ENCODE peak calls at places on chromosomes 13 and 19, in ten cellular contexts. W is RWPE1; U is tibial nerve; F is Karpas-422; L is iPS DF 6.9; I is left ventricle myocardium inferior; C is effector memory CD4-positive, alpha-beta T cell; T is CD8-positive, alpha-beta T cell; O is transverse colon; P is psoas muscle. V is an unnamed sample.

GRCh38 chr13:106858910-106859309 is 291.0 kb upstream of the ARGLU1 start:
- DNase-seq in W (no peak), U (no peak), F (no peak), L (peak; percentile 68), I (no peak), C (no peak), T (no peak), O (no peak), P (no peak), V (no peak)

GRCh38 chr13:44648392-44649117 is 72.4 kb upstream of the TSC22D1 start:
- DNase-seq in W (no peak), U (no peak), F (peak; percentile 53), L (no peak), I (no peak), C (no peak), T (no peak), O (no peak), P (no peak), V (no peak)

GRCh38 chr19:10226376-10227214 is 4.5 kb downstream of the S1PR2 start:
- DNase-seq in W (no peak), U (peak; percentile 72), F (no peak), L (no peak), I (peak; percentile 83), C (no peak), T (no peak), O (peak; percentile 58), P (peak; percentile 83), V (no peak)

GRCh38 chr19:2724148-2724557 is 3.0 kb upstream of the DIRAS1 start:
- DNase-seq in W (no peak), U (no peak), F (no peak), L (no peak), I (no peak), C (no peak), T (no peak), O (no peak), P (no peak), V (no peak)

GRCh38 chr13:93847162-93847561 is 620.6 kb downstream of the GPC6 start:
- DNase-seq in W (peak; percentile 47), U (no peak), F (no peak), L (no peak), I (no peak), C (no peak), T (no peak), O (no peak), P (no peak), V (no peak)

GRCh38 chr19:20664917-20665781 is 3.8 kb upstream of the ZNF626 start:
- DNase-seq in W (no peak), U (no peak), F (no peak), L (no peak), I (peak; percentile 29), C (no peak), T (no peak), O (no peak), P (peak; percentile 49), V (no peak)

GRCh38 chr19:29587518-29587986 is 18.5 kb upstream of the POP4 start:
- DNase-seq in W (no peak), U (no peak), F (no peak), L (no peak), I (no peak), C (peak; percentile 34), T (peak; percentile 71), O (peak; percentile 19), P (no peak), V (no peak)

GRCh38 chr13:53473397-53473796 is 444.8 kb downstream of the OLFM4 start:
- DNase-seq in W (no peak), U (no peak), F (no peak), L (no peak), I (no peak), C (no peak), T (no peak), O (no peak), P (no peak), V (no peak)

GRCh38 chr19:19259741-19260140 is 13.4 kb downstream of the TM6SF2 start:
- DNase-seq in W (peak; percentile 76), U (no peak), F (peak; percentile 87), L (no peak), I (no peak), C (no peak), T (no peak), O (no peak), P (no peak), V (no peak)

GRCh38 chr19:10290876-10291553 is 1.3 kb downstream of the ICAM5 start:
- DNase-seq in W (peak; percentile 64), U (no peak), F (no peak), L (no peak), I (peak; percentile 72), C (no peak), T (peak; percentile 65), O (peak; percentile 76), P (no peak), V (no peak)

GRCh38 chr13:23160241-23161175 is 20.3 kb upstream of the SGCG start:
- DNase-seq in W (no peak), U (no peak), F (no peak), L (no peak), I (no peak), C (no peak), T (no peak), O (no peak), P (peak; percentile 23), V (no peak)

GRCh38 chr13:48043789-48044503 is 6.4 kb downstream of the NUDT15 start:
- DNase-seq in W (no peak), U (no peak), F (no peak), L (no peak), I (no peak), C (no peak), T (no peak), O (no peak), P (no peak), V (no peak)

GRCh38 chr13:47000166-47000565 is 103.3 kb upstream of the HTR2A start:
- DNase-seq in W (no peak), U (no peak), F (no peak), L (no peak), I (no peak), C (no peak), T (no peak), O (no peak), P (no peak), V (no peak)

GRCh38 chr13:111116830-111117229 is 1.7 kb downstream of the ARHGEF7 start:
- DNase-seq in W (no peak), U (no peak), F (no peak), L (no peak), I (no peak), C (no peak), T (no peak), O (no peak), P (no peak), V (no peak)

GRCh38 chr13:111117289-111117688 is 2.2 kb downstream of the ARHGEF7 start:
- DNase-seq in W (no peak), U (no peak), F (no peak), L (no peak), I (no peak), C (no peak), T (no peak), O (no peak), P (no peak), V (no peak)

GRCh38 chr13:111114362-111115050 is 604 bp upstream of the ARHGEF7 start:
- DNase-seq in W (no peak), U (no peak), F (no peak), L (no peak), I (peak; percentile 58), C (no peak), T (no peak), O (peak; percentile 31), P (peak; percentile 69), V (peak; percentile 55)

GRCh38 chr13:111115841-111116500 is 861 bp downstream of the ARHGEF7 start:
- DNase-seq in W (no peak), U (peak; percentile 59), F (no peak), L (no peak), I (peak; percentile 69), C (no peak), T (no peak), O (peak; percentile 29), P (peak; percentile 64), V (peak; percentile 78)

GRCh38 chr13:111115051-111115840 is at the start of gene ARHGEF7:
- DNase-seq in W (no peak), U (no peak), F (no peak), L (no peak), I (no peak), C (no peak), T (no peak), O (no peak), P (no peak), V (no peak)
- H3K27ac ChIP-seq in W (no peak within 1 kb of the TSS), U (peak within 1 kb of the TSS; percentile 81), F (no peak within 1 kb of the TSS), L (no peak within 1 kb of the TSS), I (peak within 1 kb of the TSS; percentile 92), C (no peak within 1 kb of the TSS), T (no peak within 1 kb of the TSS), O (peak within 1 kb of the TSS; percentile 16), P (peak within 1 kb of the TSS; percentile 90), V (peak within 1 kb of the TSS; percentile 74)

GRCh38 chr19:35436477-35437141 is 11.4 kb upstream of the FFAR2 start:
- DNase-seq in W (peak; percentile 62), U (no peak), F (peak; percentile 51), L (no peak), I (no peak), C (no peak), T (no peak), O (peak; percentile 46), P (no peak), V (no peak)
- H3K27ac ChIP-seq in W (peak overlapping the region; percentile 78), U (no peak overlapping the region), F (no peak overlapping the region), L (no peak overlapping the region), I (peak overlapping the region; percentile 55), C (no peak overlapping the region), T (no peak overlapping the region), O (peak overlapping the region; percentile 86), P (peak overlapping the region; percentile 23), V (peak overlapping the region; percentile 19)

DNA sequence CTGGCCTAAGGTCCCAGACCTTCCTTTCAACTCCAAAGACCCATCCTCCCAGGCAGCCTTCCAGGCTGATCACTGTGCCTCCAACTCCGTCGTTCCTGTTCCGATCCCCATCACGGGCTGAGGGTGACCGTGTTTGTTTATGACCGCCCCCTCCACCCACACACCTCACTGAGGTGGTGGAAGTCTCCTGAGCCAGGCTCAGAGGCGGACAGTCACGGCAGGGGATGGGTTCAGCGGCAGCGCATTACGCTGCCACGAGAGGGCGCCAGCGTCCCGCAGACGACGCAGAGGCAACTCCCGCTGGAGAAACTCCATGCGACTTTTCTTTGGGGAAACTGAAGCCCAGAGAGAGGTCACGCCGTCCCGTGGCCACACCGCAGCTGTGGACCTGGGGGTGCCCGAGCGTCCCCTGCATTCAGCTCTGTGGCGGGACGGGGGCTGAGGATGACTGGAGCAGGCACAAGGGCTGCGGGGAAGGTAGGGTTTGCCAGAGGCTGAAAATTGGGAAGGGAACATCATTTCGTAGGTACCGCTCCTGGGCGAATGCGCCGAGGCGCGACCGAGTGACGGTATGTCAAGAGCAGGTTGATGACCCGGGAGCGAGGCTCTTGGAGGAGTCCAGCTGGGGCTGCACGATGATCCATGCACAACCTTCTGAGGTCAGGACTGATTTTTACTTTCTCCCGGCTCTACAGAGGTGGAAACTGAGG is 920 bp upstream of the ARRDC2 start:
- DNase-seq in W (peak; percentile 79), U (peak; percentile 76), F (peak; percentile 92), L (peak; percentile 82), I (peak; percentile 81), C (peak; percentile 67), T (peak; percentile 90), O (peak; percentile 88), P (peak; percentile 84), V (peak; percentile 87)
- H3K27ac ChIP-seq in W (peak overlapping the region; percentile 78), U (peak overlapping the region; percentile 90), F (no peak overlapping the region), L (no peak overlapping the region), I (peak overlapping the region; percentile 90), C (peak overlapping the region; percentile 86), T (peak overlapping the region; percentile 72), O (peak overlapping the region; percentile 85), P (peak overlapping the region; percentile 97), V (peak overlapping the region; percentile 77)

DNA sequence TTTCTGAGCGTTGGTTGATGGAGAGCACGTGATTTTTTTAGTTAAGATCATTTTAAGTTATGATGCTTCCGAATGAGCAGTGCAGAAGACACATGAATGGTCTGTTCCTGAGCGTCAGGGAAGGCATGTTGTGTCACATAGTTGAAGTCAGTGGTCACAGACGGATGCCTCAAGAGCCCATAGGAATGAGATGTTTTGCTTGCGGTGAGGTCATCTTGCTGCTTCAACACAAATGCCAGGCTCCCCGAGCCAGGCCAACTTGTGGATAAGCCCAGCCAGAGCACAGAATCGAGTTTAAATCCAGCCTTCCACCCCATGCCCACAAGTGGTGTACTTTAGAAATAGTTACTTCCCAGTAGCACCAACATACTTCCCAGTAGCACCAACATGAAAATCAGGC is 5.4 kb downstream of the UPF3A start:
- DNase-seq in W (no peak), U (no peak), F (no peak), L (no peak), I (no peak), C (no peak), T (no peak), O (no peak), P (no peak), V (no peak)
- H3K27ac ChIP-seq in W (no peak overlapping the region), U (no peak overlapping the region), F (no peak overlapping the region), L (no peak overlapping the region), I (no peak overlapping the region), C (no peak overlapping the region), T (no peak overlapping the region), O (no peak overlapping the region), P (no peak overlapping the region), V (no peak overlapping the region)

V was measured in right lobe of liver.